ENCODE peak calls at places on chromosomes 13 and 19, in eight cellular contexts. Z is NCI-H2107; F is activated T-cell treated with anti-CD3 and anti-CD28 coated beads for 1 hour; Y is activated CD4-positive, alpha-beta T cell treated with anti-CD3 and anti-CD28 coated beads for 48 hours; O is HuH-7; I is astrocyte of the spinal cord; L is IMR-90; B is stimulated activated CD4-positive, alpha-beta T cell treated with anti-CD3 and anti-CD28 coated beads, Interleukin-4, amount 100 ng/mL, for 4 hours. A is an unnamed sample.

GRCh38 chr19:5690955-5691204 is 785 bp downstream of the RPL36 start:
- DNase-seq in Z (no peak), F (no peak), Y (no peak), O (no peak), I (no peak), L (no peak), B (no peak), A (no peak)

GRCh38 chr13:113855931-113856715 is 7.8 kb downstream of the GAS6 start:
- DNase-seq in Z (no peak), F (no peak), Y (no peak), O (no peak), I (no peak), L (no peak), B (no peak), A (no peak)

GRCh38 chr13:59343993-59344780 is 819.5 kb downstream of the DIAPH3 start:
- DNase-seq in Z (no peak), F (no peak), Y (no peak), O (no peak), I (no peak), L (no peak), B (no peak), A (no peak)

GRCh38 chr19:35963514-35963913 is 27.3 kb downstream of the LRFN3 start:
- DNase-seq in Z (no peak), F (peak), Y (peak), O (peak), I (peak), L (peak), B (peak), A (no peak)

GRCh38 chr13:100491164-100491847 is 97.3 kb downstream of the GGACT start:
- DNase-seq in Z (no peak), F (no peak), Y (no peak), O (no peak), I (peak), L (peak), B (no peak), A (no peak)

GRCh38 chr19:51138549-51138979 is 3.5 kb upstream of the SIGLEC7 start:
- DNase-seq in Z (no peak), F (no peak), Y (no peak), O (no peak), I (no peak), L (no peak), B (no peak), A (no peak)

GRCh38 chr19:38034153-38034835 is 127.3 kb downstream of the SIPA1L3 start:
- DNase-seq in Z (no peak), F (no peak), Y (no peak), O (no peak), I (peak), L (peak), B (no peak), A (no peak)

GRCh38 chr19:1558552-1558951 is 9.6 kb downstream of the MEX3D start:
- DNase-seq in Z (no peak), F (no peak), Y (no peak), O (no peak), I (no peak), L (no peak), B (no peak), A (no peak)

GRCh38 chr19:49067554-49067953 is 2.9 kb upstream of the NTF4 start:
- DNase-seq in Z (no peak), F (no peak), Y (no peak), O (peak), I (no peak), L (no peak), B (no peak), A (no peak)

GRCh38 chr13:39565036-39565949 is 37.7 kb downstream of the LHFPL6 start:
- DNase-seq in Z (no peak), F (no peak), Y (no peak), O (no peak), I (peak), L (peak), B (no peak), A (peak)

GRCh38 chr19:1883784-1884183 is 1.5 kb downstream of the ABHD17A start:
- DNase-seq in Z (no peak), F (no peak), Y (no peak), O (no peak), I (no peak), L (no peak), B (no peak), A (no peak)

GRCh38 chr13:30819136-30819875 is 84.0 kb downstream of the ALOX5AP start:
- DNase-seq in Z (no peak), F (no peak), Y (no peak), O (no peak), I (no peak), L (no peak), B (no peak), A (no peak)

GRCh38 chr13:48853381-48854102 is 122.2 kb upstream of the FNDC3A start:
- DNase-seq in Z (no peak), F (no peak), Y (peak), O (no peak), I (peak), L (peak), B (no peak), A (no peak)

GRCh38 chr19:15453091-15453498 is 3.3 kb upstream of the WIZ start:
- DNase-seq in Z (no peak), F (no peak), Y (no peak), O (peak), I (no peak), L (no peak), B (no peak), A (no peak)

GRCh38 chr19:4547303-4548237 is 7.7 kb upstream of the LRG1 start:
- DNase-seq in Z (no peak), F (no peak), Y (peak), O (peak), I (no peak), L (no peak), B (peak), A (no peak)

GRCh38 chr19:17210296-17210695 is 4.9 kb upstream of the USE1 start:
- DNase-seq in Z (no peak), F (no peak), Y (no peak), O (no peak), I (no peak), L (peak), B (no peak), A (no peak)

GRCh38 chr13:64675256-64675892 is 2554.8 kb downstream of the PCDH9 start:
- DNase-seq in Z (no peak), F (no peak), Y (no peak), O (peak), I (peak), L (peak), B (no peak), A (no peak)

A was measured in epithelial cell of prostate.